ENCODE peak calls at places on chromosome 4, in five cellular contexts. D is NCI-H1105 treated with DMSO at 0.1 percent for 48 hours; K is GM23248; B is CD8-positive, alpha-beta T cell; V is NCI-H2081. I is an unnamed sample.

GRCh38 chr4:3371038-3371437 is 70.7 kb upstream of the HGFAC start:
- DNase-seq in D (no peak), V (no peak), K (peak; percentile 7), B (no peak), I (peak; percentile 34)

GRCh38 chr4:38455092-38455855 is 208.7 kb upstream of the KLF3 start:
- DNase-seq in K (no peak), B (no peak), D (no peak), V (no peak), I (no peak)

GRCh38 chr4:92091335-92091734 is 212.4 kb upstream of the GRID2 start:
- DNase-seq in V (no peak), B (no peak), D (peak; percentile 44), K (peak; percentile 51), I (no peak)

GRCh38 chr4:81635747-81636146 is 164.0 kb upstream of the RASGEF1B start:
- DNase-seq in B (no peak), K (no peak), D (no peak), V (no peak), I (no peak)

GRCh38 chr4:107757860-107758476 is 37.9 kb upstream of the PAPSS1 start:
- DNase-seq in B (no peak), K (peak; percentile 65), D (peak; percentile 11), V (no peak), I (peak; percentile 67)

GRCh38 chr4:58776627-58777026 is 1666.4 kb upstream of the IGFBP7 start:
- DNase-seq in D (no peak), B (no peak), V (no peak), K (no peak), I (peak; percentile 1)

GRCh38 chr4:123743821-123744220 is 347.2 kb downstream of the SPRY1 start:
- DNase-seq in K (no peak), D (no peak), V (no peak), B (no peak), I (no peak)

GRCh38 chr4:120007171-120007894 is 59.3 kb downstream of the MAD2L1 start:
- DNase-seq in B (no peak), V (no peak), D (no peak), K (peak; percentile 88), I (peak; percentile 79)

GRCh38 chr4:182845618-182846017 is 71.6 kb downstream of the DCTD start:
- DNase-seq in B (no peak), D (no peak), K (no peak), V (no peak), I (no peak)

GRCh38 chr4:124386163-124386562 is 326.4 kb downstream of the ANKRD50 start:
- DNase-seq in K (peak; percentile 11), D (no peak), B (no peak), V (no peak), I (peak; percentile 32)

GRCh38 chr4:577499-578450 is 1.7 kb upstream of the TMEM271 start:
- DNase-seq in V (peak; percentile 16), B (peak; percentile 25), D (peak; percentile 21), K (peak; percentile 54), I (peak; percentile 8)

I was measured in cardiac fibroblast.